ENCODE peak calls at places on chromosomes 16 and 17, in nine cellular contexts. Y is activated naive CD4-positive, alpha-beta T cell; G is left lung; C is mesendoderm; P is endothelial cell; R is skeletal muscle cell; M is A549; Q is T-helper 17 cell; O is myocyte. T is an unnamed sample.

GRCh38 chr16:8878523-8878911 is 3.6 kb upstream of the LITAFD start:
- DNase-seq in R (peak), C (peak), M (no peak), Q (no peak), O (no peak), P (no peak), G (peak), Y (no peak), T (no peak)

GRCh38 chr16:85392756-85393673 is 220.1 kb upstream of the GSE1 start:
- DNase-seq in G (peak), P (peak), Q (no peak), O (no peak), C (no peak), M (no peak), R (no peak), Y (no peak), T (no peak)

GRCh38 chr16:84194018-84194417 is 3.1 kb downstream of the ADAD2 start:
- DNase-seq in M (no peak), G (no peak), Y (no peak), C (no peak), O (no peak), Q (no peak), P (no peak), R (no peak), T (no peak)

GRCh38 chr17:7477392-7478275 is 1.8 kb downstream of the ZBTB4 start:
- DNase-seq in C (no peak), Y (no peak), Q (no peak), G (peak), O (peak), M (no peak), P (no peak), R (peak), T (no peak)

GRCh38 chr17:8408371-8408770 is 10.7 kb upstream of the RNF222 start:
- DNase-seq in G (peak), P (no peak), R (no peak), M (peak), C (peak), O (no peak), Y (no peak), Q (no peak), T (no peak)

GRCh38 chr16:56999409-57000270 is 10.3 kb downstream of the NLRC5 start:
- DNase-seq in G (no peak), R (no peak), Y (no peak), O (no peak), Q (peak), M (no peak), C (no peak), P (no peak), T (no peak)

GRCh38 chr17:67559381-67559966 is 158.3 kb upstream of the NOL11 start:
- DNase-seq in M (no peak), C (peak), R (no peak), Q (no peak), Y (no peak), G (no peak), P (no peak), O (no peak), T (no peak)

GRCh38 chr17:31291820-31292219 is 5.2 kb downstream of the OMG start:
- DNase-seq in O (no peak), C (no peak), R (no peak), M (no peak), Y (no peak), Q (no peak), P (no peak), G (no peak), T (no peak)

GRCh38 chr17:8393470-8394231 is 4.0 kb downstream of the RNF222 start:
- DNase-seq in C (peak), O (no peak), Y (no peak), M (no peak), G (no peak), P (no peak), R (no peak), Q (no peak), T (no peak)

GRCh38 chr16:27179500-27180072 is 23.7 kb upstream of the KDM8 start:
- DNase-seq in M (peak), Y (peak), R (no peak), Q (peak), O (peak), G (peak), P (peak), C (peak), T (peak)

GRCh38 chr17:20009302-20010098 is at the start of gene SPECC1:
- DNase-seq in Y (peak), O (peak), M (peak), P (peak), C (peak), G (peak), R (no peak), Q (peak), T (peak)

GRCh38 chr17:49132699-49133364 is at the start of gene B4GALNT2:
- DNase-seq in Y (no peak), O (no peak), G (peak), P (peak), C (peak), R (no peak), M (peak), Q (no peak), T (no peak)

GRCh38 chr17:30717290-30718098 is 107.0 kb downstream of the CRLF3 start:
- DNase-seq in Y (no peak), C (no peak), Q (no peak), R (no peak), M (no peak), O (no peak), P (no peak), G (peak), T (no peak)

GRCh38 chr17:35896011-35896587 is 15.9 kb upstream of the CCL5 start:
- DNase-seq in P (no peak), O (no peak), C (no peak), R (no peak), M (no peak), G (no peak), Y (no peak), Q (no peak), T (no peak)

GRCh38 chr16:53612003-53612402 is 91.7 kb downstream of the RPGRIP1L start:
- DNase-seq in Q (no peak), O (no peak), Y (no peak), R (no peak), M (no peak), C (no peak), G (no peak), P (no peak), T (no peak)

GRCh38 chr17:55513885-55514590 is 2.8 kb upstream of the SMIM36 start:
- DNase-seq in Y (peak), O (peak), G (no peak), C (peak), Q (peak), P (peak), M (peak), R (peak), T (no peak)

GRCh38 chr16:26667271-26667703 is 399.4 kb upstream of the C16orf82 start:
- DNase-seq in R (no peak), P (no peak), Q (no peak), Y (no peak), M (no peak), O (no peak), C (peak), G (no peak), T (no peak)

GRCh38 chr16:24580665-24581064 is 41.3 kb downstream of the RBBP6 start:
- DNase-seq in O (peak), G (no peak), M (peak), C (no peak), Y (no peak), R (peak), Q (no peak), P (no peak), T (no peak)

GRCh38 chr16:50154369-50154947 is 1.4 kb downstream of the TENT4B start:
- DNase-seq in O (peak), G (no peak), C (peak), Q (no peak), R (no peak), P (no peak), M (peak), Y (no peak), T (no peak)

GRCh38 chr17:64420143-64420670 is 28.7 kb upstream of the MILR1 start:
- DNase-seq in C (peak), P (peak), R (peak), G (no peak), Q (no peak), M (peak), O (peak), Y (no peak), T (no peak)

GRCh38 chr16:52912565-52913173 is 140.0 kb downstream of the CHD9NB start:
- DNase-seq in G (peak), C (peak), M (peak), O (peak), Q (no peak), Y (no peak), P (peak), R (peak), T (no peak)

GRCh38 chr16:29809031-29809747 is 2.8 kb upstream of the PRRT2 start:
- DNase-seq in Q (no peak), C (no peak), R (no peak), P (no peak), M (no peak), Y (no peak), G (peak), O (no peak), T (no peak)

GRCh38 chr17:7634384-7634783 is 4.4 kb downstream of the SHBG start:
- DNase-seq in G (no peak), Q (no peak), O (peak), C (peak), R (no peak), P (peak), Y (no peak), M (peak), T (no peak)

GRCh38 chr17:47207143-47208067 is 1.7 kb upstream of the MYL4 start:
- DNase-seq in R (no peak), O (no peak), Q (no peak), C (no peak), M (no peak), Y (no peak), G (no peak), P (no peak), T (no peak)

GRCh38 chr17:10126554-10127493 is 71.6 kb downstream of the GAS7 start:
- DNase-seq in Y (no peak), R (peak), O (no peak), P (no peak), M (no peak), G (no peak), C (peak), Q (no peak), T (no peak)

GRCh38 chr17:76918811-76919210 is 50.6 kb downstream of the MGAT5B start:
- DNase-seq in M (no peak), Y (no peak), G (peak), P (no peak), Q (no peak), R (no peak), C (no peak), O (no peak), T (no peak)

GRCh38 chr17:49515196-49515770 is 20.2 kb downstream of the NGFR start:
- DNase-seq in C (peak), O (peak), R (peak), Q (no peak), M (peak), P (no peak), Y (no peak), G (no peak), T (no peak)

GRCh38 chr16:9996191-9996590 is 186.0 kb downstream of the GRIN2A start:
- DNase-seq in P (no peak), O (no peak), G (no peak), Y (no peak), C (no peak), M (no peak), Q (no peak), R (no peak), T (no peak)

GRCh38 chr16:77657016-77657415 is 65.3 kb upstream of the NUDT7 start:
- DNase-seq in C (peak), G (no peak), Q (no peak), R (no peak), M (no peak), P (no peak), Y (no peak), O (no peak), T (no peak)

GRCh38 chr17:41322264-41322902 is 6.9 kb upstream of the KRTAP17-1 start:
- DNase-seq in O (peak), M (peak), Q (no peak), R (peak), Y (no peak), G (no peak), P (no peak), C (peak), T (no peak)

GRCh38 chr17:31878703-31879073 is 19.6 kb upstream of the COPRS start:
- DNase-seq in O (no peak), G (no peak), Y (no peak), P (no peak), Q (no peak), R (no peak), M (no peak), C (no peak), T (no peak)

GRCh38 chr17:17533901-17534441 is 37.8 kb upstream of the RASD1 start:
- DNase-seq in Q (no peak), M (peak), G (peak), Y (no peak), O (no peak), C (no peak), R (no peak), P (no peak), T (no peak)

GRCh38 chr17:72120878-72121163 is at the start of gene SOX9:
- DNase-seq in M (peak), P (peak), G (peak), O (peak), C (peak), Q (no peak), R (peak), Y (no peak), T (peak)